ENCODE peak calls at places on chromosomes 13 and 19, in seven cellular contexts. Z, O, I, K, C, W and D are unnamed samples.
A peak's percentile ranks its signal among the peaks of the same experiment; 100 is the strongest.

GRCh38 chr13:44906758-44907157 is 82.5 kb downstream of the NUFIP1 start:
- DNase-seq in W (no peak), Z (no peak), O (peak; percentile 15), I (peak; percentile 20), C (no peak), K (no peak), D (no peak)

GRCh38 chr13:27607125-27607524 is 13.2 kb downstream of the LNX2 start:
- DNase-seq in W (no peak), C (no peak), K (no peak), O (peak; percentile 23), Z (peak; percentile 26), I (peak; percentile 6), D (peak; percentile 29)

GRCh38 chr13:48731957-48732569 is 78.3 kb downstream of the CYSLTR2 start:
- DNase-seq in W (peak; percentile 47), Z (peak; percentile 56), C (no peak), I (peak; percentile 42), K (peak; percentile 38), O (peak; percentile 57), D (no peak)

GRCh38 chr13:35712907-35713685 is 236.6 kb upstream of the MAB21L1 start:
- DNase-seq in W (no peak), K (no peak), Z (no peak), I (no peak), O (no peak), C (no peak), D (no peak)

GRCh38 chr13:112448621-112449544 is 72.7 kb downstream of the SPACA7 start:
- DNase-seq in I (no peak), Z (peak; percentile 8), W (no peak), C (no peak), K (no peak), O (no peak), D (no peak)

GRCh38 chr19:54937926-54938325 is 9.4 kb downstream of the NLRP7 start:
- DNase-seq in Z (no peak), O (peak; percentile 8), I (no peak), W (no peak), C (no peak), K (no peak), D (no peak)

GRCh38 chr13:44801990-44802389 is 187.3 kb downstream of the NUFIP1 start:
- DNase-seq in K (no peak), Z (no peak), C (no peak), I (no peak), O (no peak), W (no peak), D (peak; percentile 84)

GRCh38 chr19:30584121-30584520 is 211.9 kb downstream of the ZNF536 start:
- DNase-seq in W (no peak), K (no peak), C (no peak), I (no peak), O (no peak), Z (no peak), D (no peak)

GRCh38 chr19:30335306-30335886 is 36.8 kb upstream of the ZNF536 start:
- DNase-seq in O (no peak), C (no peak), K (no peak), W (no peak), I (no peak), Z (no peak), D (no peak)

GRCh38 chr13:20159646-20160345 is 1.1 kb downstream of the GJA3 start:
- DNase-seq in Z (no peak), I (peak; percentile 65), O (no peak), K (no peak), C (no peak), W (no peak), D (no peak)

GRCh38 chr13:42392180-42392579 is 120.2 kb downstream of the AKAP11 start:
- DNase-seq in Z (no peak), K (no peak), C (no peak), I (no peak), W (no peak), O (no peak), D (no peak)

GRCh38 chr13:110405597-110406450 is 98.7 kb downstream of the COL4A2 start:
- DNase-seq in Z (no peak), W (no peak), K (no peak), I (no peak), C (no peak), O (no peak), D (no peak)

GRCh38 chr13:91805605-91806004 is 407.2 kb downstream of the GPC5 start:
- DNase-seq in W (no peak), Z (no peak), C (no peak), K (no peak), I (peak; percentile 44), O (no peak), D (no peak)

GRCh38 chr13:73754727-73755292 is 379.4 kb downstream of the KLF12 start:
- DNase-seq in K (no peak), O (no peak), W (no peak), C (no peak), Z (peak; percentile 69), I (peak; percentile 69), D (peak; percentile 34)

GRCh38 chr19:8610041-8610927 is at the start of gene ADAMTS10:
- DNase-seq in I (peak; percentile 69), W (peak; percentile 33), O (peak; percentile 18), C (peak; percentile 51), K (no peak), Z (peak; percentile 26), D (no peak)

GRCh38 chr19:4523306-4524110 is 5.2 kb upstream of the PLIN4 start:
- DNase-seq in I (peak; percentile 70), K (no peak), C (no peak), O (peak; percentile 59), Z (peak; percentile 55), W (no peak), D (no peak)

GRCh38 chr19:1090731-1091543 is 4.2 kb downstream of the POLR2E start:
- DNase-seq in W (no peak), Z (no peak), C (no peak), K (no peak), I (no peak), O (no peak), D (no peak)

GRCh38 chr19:4051175-4052101 is 15.3 kb downstream of the ZBTB7A start:
- DNase-seq in O (peak; percentile 62), W (no peak), I (no peak), Z (peak; percentile 33), C (no peak), K (no peak), D (peak; percentile 84)

GRCh38 chr19:6604906-6605305 is 14.0 kb upstream of the CD70 start:
- DNase-seq in I (no peak), O (no peak), W (no peak), C (no peak), Z (no peak), K (no peak), D (no peak)

GRCh38 chr19:10729406-10729805 is 11.5 kb downstream of the DNM2 start:
- DNase-seq in O (no peak), I (no peak), Z (no peak), K (no peak), C (no peak), W (no peak), D (no peak)
- H3K27ac ChIP-seq in O (peak overlapping the region; percentile 88), I (no peak overlapping the region), Z (no peak overlapping the region), K (no peak overlapping the region), C (no peak overlapping the region), W (peak overlapping the region; percentile 80), D (no peak overlapping the region)

GRCh38 chr19:45348367-45349125 is 8.0 kb downstream of the KLC3 start:
- DNase-seq in Z (no peak), O (no peak), W (no peak), C (no peak), K (no peak), I (no peak), D (no peak)

GRCh38 chr19:45347570-45348366 is 7.2 kb downstream of the KLC3 start:
- DNase-seq in Z (no peak), I (no peak), O (no peak), C (no peak), K (no peak), W (no peak), D (no peak)

GRCh38 chr19:45344621-45345505 is 4.3 kb downstream of the KLC3 start:
- DNase-seq in Z (no peak), C (no peak), O (no peak), I (no peak), K (no peak), W (no peak), D (no peak)

GRCh38 chr19:45345506-45345860 is 4.9 kb downstream of the KLC3 start:
- DNase-seq in I (no peak), Z (no peak), W (no peak), O (no peak), C (no peak), K (no peak), D (no peak)

DNA sequence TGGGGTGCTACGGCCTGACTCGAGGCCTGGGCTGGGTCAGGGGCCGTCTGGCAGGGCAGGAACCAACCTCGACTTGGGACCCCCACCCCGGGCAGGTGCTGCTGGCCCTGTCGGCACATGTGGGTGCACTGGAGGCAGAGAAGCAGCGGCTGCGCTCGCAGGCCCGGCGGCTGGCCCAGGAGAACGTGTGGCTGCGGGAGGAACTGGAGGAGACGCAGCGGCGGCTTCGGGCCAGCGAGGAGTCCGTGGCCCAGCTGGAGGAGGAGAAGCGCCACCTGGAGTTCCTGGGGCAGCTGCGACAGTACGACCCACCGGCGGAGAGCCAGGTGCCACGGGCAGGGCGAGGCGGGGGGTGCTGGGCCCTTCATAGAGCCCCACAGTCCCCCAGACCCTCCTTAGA is 5.9 kb downstream of the KLC3 start:
- DNase-seq in C (no peak), K (no peak), O (no peak), W (no peak), Z (no peak), I (no peak), D (no peak)
- TF ChIP-seq CTCF in C (no peak), K (no peak), O (no peak), W (no peak), Z (no peak), I (no peak), D (no peak)

DNA sequence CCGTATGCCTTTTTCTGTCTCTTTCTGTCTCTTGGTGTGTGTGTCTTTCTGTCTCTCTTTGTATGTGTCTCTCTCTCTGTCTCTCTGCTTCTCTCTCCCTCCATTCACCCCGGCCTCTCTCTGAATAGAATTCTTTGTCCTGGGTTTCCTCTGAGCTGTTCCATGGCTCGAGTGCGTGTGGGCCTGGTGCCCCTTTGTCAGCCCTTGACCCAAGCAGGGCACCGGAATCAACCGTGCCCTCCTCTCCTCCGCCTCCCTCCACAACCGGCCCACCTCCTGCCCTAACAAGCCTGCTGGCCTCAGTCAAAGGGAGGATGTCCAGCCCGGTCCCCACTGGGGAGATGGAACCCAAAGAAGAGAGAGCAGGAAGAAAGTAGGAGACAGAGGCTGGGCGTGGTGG is 3.2 kb downstream of the AXL start:
- DNase-seq in O (no peak), I (no peak), Z (no peak), W (no peak), K (no peak), C (no peak), D (no peak)
- H3K27ac ChIP-seq in O (peak overlapping the region; percentile 89), I (no peak overlapping the region), Z (no peak overlapping the region), W (no peak overlapping the region), K (no peak overlapping the region), C (no peak overlapping the region), D (peak overlapping the region; percentile 98)

GRCh38 chr19:5537870-5538269 is 29.9 kb downstream of the TINCR start:
- DNase-seq in W (no peak), C (no peak), K (no peak), Z (no peak), O (no peak), I (no peak), D (no peak)

GRCh38 chr19:5536337-5536894 is 31.3 kb downstream of the TINCR start:
- DNase-seq in I (peak; percentile 97), Z (no peak), K (no peak), C (peak; percentile 73), W (no peak), O (no peak), D (peak; percentile 46)

GRCh38 chr19:5533257-5533656 is 34.5 kb downstream of the TINCR start:
- DNase-seq in O (no peak), I (no peak), W (no peak), Z (no peak), K (no peak), C (no peak), D (no peak)

GRCh38 chr19:5530701-5531100 is 37.1 kb downstream of the TINCR start:
- DNase-seq in O (no peak), C (no peak), W (no peak), Z (no peak), I (no peak), K (no peak), D (no peak)

GRCh38 chr19:5534787-5535586 is 32.8 kb downstream of the TINCR start:
- DNase-seq in W (no peak), Z (no peak), C (no peak), I (no peak), O (no peak), K (no peak), D (no peak)
- TF ChIP-seq CTCF in W (no peak), Z (no peak), C (no peak), I (peak; percentile 43), O (peak; percentile 15), K (peak; percentile 27), D (peak; percentile 21)